ENCODE peak calls at places on chromosomes 2 and 18, in four cellular contexts. One of them, this sample, is unnamed.

GRCh38 chr18:44588466-44588865 is 92.2 kb upstream of the SETBP1 start:
- DNase-seq in NT2/D1: no peak
- DNase-seq in DMS 273 treated with DMSO at 0.1 percent for 48 hours: no peak
- DNase-seq in cardiac muscle cell: no peak
- DNase-seq in this sample: no peak

GRCh38 chr2:120477831-120478481 is 132.0 kb downstream of the INHBB start:
- DNase-seq in NT2/D1: no peak
- DNase-seq in cardiac muscle cell: no peak
- DNase-seq in DMS 273 treated with DMSO at 0.1 percent for 48 hours: no peak
- DNase-seq in this sample: no peak

GRCh38 chr18:46073474-46074331 is 1.6 kb upstream of the PSTPIP2 start:
- DNase-seq in NT2/D1: no peak
- DNase-seq in DMS 273 treated with DMSO at 0.1 percent for 48 hours: peak; percentile 15
- DNase-seq in cardiac muscle cell: peak; percentile 76
- DNase-seq in this sample: peak; percentile 85

GRCh38 chr2:160918909-160919503 is 241.2 kb upstream of the TANK start:
- DNase-seq in NT2/D1: peak; percentile 54
- DNase-seq in cardiac muscle cell: peak; percentile 87
- DNase-seq in DMS 273 treated with DMSO at 0.1 percent for 48 hours: peak; percentile 16
- DNase-seq in this sample: peak; percentile 5

GRCh38 chr2:168210216-168210897 is 37.0 kb downstream of the STK39 start:
- DNase-seq in NT2/D1: no peak
- DNase-seq in DMS 273 treated with DMSO at 0.1 percent for 48 hours: no peak
- DNase-seq in cardiac muscle cell: no peak
- DNase-seq in this sample: no peak

GRCh38 chr2:144703852-144704324 is 184.0 kb upstream of the ZEB2 start:
- DNase-seq in DMS 273 treated with DMSO at 0.1 percent for 48 hours: no peak
- DNase-seq in NT2/D1: no peak
- DNase-seq in cardiac muscle cell: peak; percentile 81
- DNase-seq in this sample: no peak

GRCh38 chr2:119747311-119747710 is 12.4 kb upstream of the PTPN4 start:
- DNase-seq in cardiac muscle cell: no peak
- DNase-seq in DMS 273 treated with DMSO at 0.1 percent for 48 hours: no peak
- DNase-seq in NT2/D1: peak; percentile 18
- DNase-seq in this sample: no peak

GRCh38 chr2:28751956-28752607 is 452 bp downstream of the PPP1CB start:
- DNase-seq in NT2/D1: peak; percentile 58
- DNase-seq in cardiac muscle cell: peak; percentile 14
- DNase-seq in DMS 273 treated with DMSO at 0.1 percent for 48 hours: no peak
- DNase-seq in this sample: peak; percentile 55

GRCh38 chr2:120669971-120670370 is 65.7 kb upstream of the GLI2 start:
- DNase-seq in cardiac muscle cell: no peak
- DNase-seq in DMS 273 treated with DMSO at 0.1 percent for 48 hours: no peak
- DNase-seq in NT2/D1: no peak
- DNase-seq in this sample: no peak

GRCh38 chr2:104406273-104406726 is 447.6 kb upstream of the POU3F3 start:
- DNase-seq in cardiac muscle cell: no peak
- DNase-seq in DMS 273 treated with DMSO at 0.1 percent for 48 hours: peak; percentile 74
- DNase-seq in NT2/D1: no peak
- DNase-seq in this sample: peak; percentile 75

This sample was measured in NCI-H69.